ENCODE peak calls at places on chromosome 1, in nine cellular contexts. P, N, T, M, S, C, I, W and R are unnamed samples.

GRCh38 chr1:51265618-51266017 is 29.5 kb downstream of the RNF11 start:
- DNase-seq in P (no peak), N (no peak), T (no peak), M (no peak), S (no peak), C (no peak), I (no peak), W (peak; percentile 28), R (no peak)

GRCh38 chr1:82152356-82153281 is 351.9 kb downstream of the ADGRL2 start:
- DNase-seq in P (no peak), N (no peak), T (no peak), M (no peak), S (no peak), C (no peak), I (no peak), W (no peak), R (no peak)

GRCh38 chr1:11541236-11541635 is 62.3 kb downstream of the DISP3 start:
- DNase-seq in P (no peak), N (no peak), T (no peak), M (no peak), S (no peak), C (no peak), I (no peak), W (no peak), R (no peak)

GRCh38 chr1:204819495-204819894 is 51.2 kb upstream of the NFASC start:
- DNase-seq in P (no peak), N (no peak), T (no peak), M (no peak), S (no peak), C (no peak), I (no peak), W (no peak), R (no peak)

GRCh38 chr1:9400425-9401079 is 107.9 kb downstream of the SPSB1 start:
- DNase-seq in P (peak; percentile 35), N (peak; percentile 30), T (no peak), M (peak; percentile 46), S (peak; percentile 46), C (no peak), I (no peak), W (peak; percentile 65), R (no peak)

GRCh38 chr1:54327386-54328116 is 78.6 kb downstream of the SSBP3 start:
- DNase-seq in P (no peak), N (no peak), T (no peak), M (peak; percentile 35), S (peak; percentile 63), C (no peak), I (no peak), W (no peak), R (no peak)

GRCh38 chr1:47693115-47693514 is 255.3 kb downstream of the FOXD2 start:
- DNase-seq in P (no peak), N (no peak), T (no peak), M (no peak), S (no peak), C (no peak), I (no peak), W (no peak), R (no peak)

GRCh38 chr1:9260086-9260766 is 25.7 kb downstream of the H6PD start:
- DNase-seq in P (no peak), N (no peak), T (no peak), M (no peak), S (no peak), C (no peak), I (no peak), W (no peak), R (no peak)

GRCh38 chr1:53121319-53122172 is 20.9 kb downstream of the SLC1A7 start:
- DNase-seq in P (peak; percentile 66), N (no peak), T (no peak), M (peak; percentile 81), S (peak; percentile 74), C (no peak), I (no peak), W (peak; percentile 28), R (no peak)

GRCh38 chr1:228297822-228298221 is 90.0 kb downstream of the OBSCN start:
- DNase-seq in P (no peak), N (no peak), T (no peak), M (no peak), S (no peak), C (no peak), I (no peak), W (no peak), R (no peak)

GRCh38 chr1:176852124-176852523 is 312.4 kb downstream of the ASTN1 start:
- DNase-seq in P (no peak), N (no peak), T (no peak), M (no peak), S (no peak), C (no peak), I (no peak), W (no peak), R (no peak)

GRCh38 chr1:70504176-70504820 is 93.2 kb downstream of the CTH start:
- DNase-seq in P (peak; percentile 26), N (no peak), T (no peak), M (no peak), S (no peak), C (no peak), I (no peak), W (peak; percentile 5), R (no peak)

GRCh38 chr1:2611034-2611501 is 21.7 kb downstream of the MMEL1 start:
- DNase-seq in P (peak; percentile 51), N (no peak), T (no peak), M (peak; percentile 13), S (no peak), C (peak; percentile 38), I (no peak), W (no peak), R (peak; percentile 48)

GRCh38 chr1:155871390-155871789 is 12.0 kb downstream of the SYT11 start:
- DNase-seq in P (no peak), N (no peak), T (no peak), M (peak; percentile 32), S (peak; percentile 31), C (no peak), I (peak; percentile 14), W (no peak), R (no peak)

GRCh38 chr1:218659911-218660677 is 315.0 kb downstream of the TGFB2 start:
- DNase-seq in P (no peak), N (no peak), T (no peak), M (no peak), S (no peak), C (no peak), I (peak; percentile 54), W (no peak), R (no peak)

GRCh38 chr1:27299385-27300252 is 22.3 kb upstream of the TMEM222 start:
- DNase-seq in P (no peak), N (peak; percentile 33), T (peak; percentile 99), M (peak; percentile 98), S (peak; percentile 100), C (no peak), I (peak; percentile 76), W (no peak), R (peak; percentile 59)

GRCh38 chr1:1399187-1399869 is at the start of gene CCNL2:
- DNase-seq in P (peak; percentile 99), N (peak; percentile 97), T (peak; percentile 97), M (peak; percentile 99), S (peak; percentile 97), C (peak; percentile 100), I (peak; percentile 99), W (peak; percentile 99), R (peak; percentile 98)

GRCh38 chr1:6106321-6106731 is 60.6 kb downstream of the KCNAB2 start:
- DNase-seq in P (peak; percentile 1), N (no peak), T (no peak), M (no peak), S (no peak), C (no peak), I (no peak), W (no peak), R (no peak)

GRCh38 chr1:6105763-6106162 is 60.1 kb downstream of the KCNAB2 start:
- DNase-seq in P (peak; percentile 2), N (no peak), T (no peak), M (no peak), S (no peak), C (no peak), I (no peak), W (no peak), R (no peak)

GRCh38 chr1:6104631-6105030 is 58.9 kb downstream of the KCNAB2 start:
- DNase-seq in P (no peak), N (no peak), T (no peak), M (no peak), S (no peak), C (no peak), I (no peak), W (no peak), R (no peak)

GRCh38 chr1:6103854-6104530 is 58.3 kb downstream of the KCNAB2 start:
- DNase-seq in P (peak; percentile 2), N (no peak), T (no peak), M (no peak), S (no peak), C (no peak), I (no peak), W (no peak), R (no peak)

DNA sequence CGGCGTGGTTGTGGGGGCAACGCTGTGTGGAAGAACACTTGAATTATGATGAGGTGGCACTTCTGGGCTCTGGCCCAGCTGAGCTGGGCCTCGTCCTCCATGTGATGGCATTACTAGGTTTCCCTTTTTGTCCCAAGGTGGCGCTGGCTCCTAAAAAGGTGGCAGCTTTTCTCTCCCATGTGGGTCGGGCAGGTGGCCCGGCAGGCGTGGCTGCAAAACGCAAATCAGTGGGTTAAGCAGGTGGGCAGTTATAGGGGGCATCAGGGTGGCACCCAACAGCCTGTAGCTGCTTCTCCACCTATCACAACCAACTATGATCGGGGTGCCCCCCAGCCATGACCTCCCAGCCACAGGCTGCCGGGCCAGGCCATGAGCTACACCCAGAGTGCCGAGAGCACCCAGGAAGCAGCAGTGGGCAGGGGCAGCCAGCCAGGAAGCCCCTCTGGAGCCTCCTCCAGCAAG is 59.6 kb downstream of the KCNAB2 start:
- DNase-seq in P (peak; percentile 5), N (no peak), T (no peak), M (no peak), S (no peak), C (no peak), I (no peak), W (no peak), R (no peak)
- TF ChIP-seq CTCF in P (no peak), N (no peak), T (no peak), M (no peak), S (no peak), C (no peak), I (no peak), W (no peak), R (no peak)

GRCh38 chr1:43704838-43705237 is 2.5 kb upstream of the ST3GAL3 start:
- DNase-seq in P (no peak), N (no peak), T (no peak), M (peak; percentile 43), S (no peak), C (no peak), I (no peak), W (peak; percentile 13), R (no peak)
- TF ChIP-seq CTCF in P (peak; percentile 20), N (no peak), T (no peak), M (peak; percentile 25), S (no peak), C (no peak), I (peak; percentile 14), W (no peak), R (no peak)

GRCh38 chr1:62849031-62849430 is 65.1 kb downstream of the ATG4C start:
- DNase-seq in P (no peak), N (no peak), T (no peak), M (no peak), S (no peak), C (no peak), I (no peak), W (no peak), R (no peak)
- TF ChIP-seq CTCF in P (no peak), N (no peak), T (no peak), M (peak; percentile 17), S (no peak), C (no peak), I (no peak), W (no peak), R (no peak)

GRCh38 chr1:181896824-181897223 is 164.7 kb downstream of the ZNF648 start:
- DNase-seq in P (no peak), N (no peak), T (no peak), M (no peak), S (no peak), C (no peak), I (no peak), W (no peak), R (no peak)
- TF ChIP-seq CTCF in P (no peak), N (no peak), T (no peak), M (no peak), S (no peak), C (no peak), I (no peak), W (no peak), R (no peak)